ENCODE peak calls at places on chromosomes 16 and 17, in six cellular contexts. U is neuronal stem cell, X is H9, H is mesenchymal stem cell, D is H1, V is IMR-90. Q is an unnamed sample.
A peak's percentile ranks its signal among the peaks of the same experiment; 100 is the strongest.

GRCh38 chr16:84501077-84501735 is 3.3 kb downstream of the MEAK7 start:
- DNase-seq in U (no peak), X (no peak), H (no peak), D (no peak), V (peak; percentile 78), Q (no peak)

GRCh38 chr16:2246301-2246885 is 5.0 kb downstream of the ECI1 start:
- DNase-seq in U (no peak), X (no peak), H (no peak), D (no peak), V (no peak), Q (no peak)

GRCh38 chr17:33486135-33486886 is 193.2 kb upstream of the ASIC2 start:
- DNase-seq in U (no peak), X (no peak), H (peak; percentile 43), D (no peak), V (no peak), Q (no peak)

GRCh38 chr16:57147381-57148191 is 38.3 kb downstream of the PSME3IP1 start:
- DNase-seq in U (no peak), X (peak; percentile 45), H (no peak), D (no peak), V (peak; percentile 46), Q (no peak)

GRCh38 chr17:80169784-80170500 is at the start of gene CARD14:
- DNase-seq in U (no peak), X (peak; percentile 28), H (no peak), D (no peak), V (no peak), Q (peak; percentile 88)

GRCh38 chr17:61799812-61800484 is 63.4 kb downstream of the BRIP1 start:
- DNase-seq in U (no peak), X (no peak), H (no peak), D (no peak), V (no peak), Q (no peak)

GRCh38 chr17:37147301-37147812 is 198.6 kb downstream of the AATF start:
- DNase-seq in U (no peak), X (no peak), H (no peak), D (no peak), V (peak; percentile 33), Q (no peak)

GRCh38 chr16:8936421-8936820 is 27.3 kb downstream of the USP7 start:
- DNase-seq in U (no peak), X (peak; percentile 79), H (peak; percentile 53), D (no peak), V (peak; percentile 54), Q (peak; percentile 83)

GRCh38 chr17:33750943-33751701 is 458.0 kb upstream of the ASIC2 start:
- DNase-seq in U (peak; percentile 70), X (peak; percentile 92), H (peak; percentile 47), D (peak; percentile 89), V (peak; percentile 42), Q (peak; percentile 85)

GRCh38 chr17:76135810-76136188 is 5.2 kb downstream of the FOXJ1 start:
- DNase-seq in U (no peak), X (peak; percentile 62), H (no peak), D (no peak), V (no peak), Q (no peak)

GRCh38 chr16:71423016-71423415 is 18.8 kb downstream of the TLE7 start:
- DNase-seq in U (no peak), X (no peak), H (no peak), D (no peak), V (no peak), Q (no peak)

GRCh38 chr16:88473666-88474534 is 20.8 kb downstream of the ZFPM1 start:
- DNase-seq in U (no peak), X (no peak), H (no peak), D (no peak), V (peak; percentile 72), Q (no peak)

GRCh38 chr17:50483266-50483665 is 4.6 kb downstream of the RSAD1 start:
- DNase-seq in U (no peak), X (no peak), H (no peak), D (no peak), V (no peak), Q (no peak)

GRCh38 chr17:73902416-73903181 is 258.4 kb upstream of the SDK2 start:
- DNase-seq in U (no peak), X (peak; percentile 72), H (no peak), D (peak; percentile 63), V (no peak), Q (no peak)

GRCh38 chr16:61926766-61927165 is 109.5 kb downstream of the CDH8 start:
- DNase-seq in U (no peak), X (no peak), H (no peak), D (no peak), V (no peak), Q (no peak)

GRCh38 chr17:77746901-77747620 is 211.4 kb upstream of the TNRC6C start:
- DNase-seq in U (peak; percentile 90), X (no peak), H (no peak), D (no peak), V (no peak), Q (no peak)

GRCh38 chr16:102060-102855 is 24.2 kb downstream of the MPG start:
- DNase-seq in U (no peak), X (no peak), H (no peak), D (no peak), V (peak; percentile 31), Q (no peak)

GRCh38 chr16:69444873-69445517 is 20.6 kb downstream of the CYB5B start:
- DNase-seq in U (no peak), X (no peak), H (peak; percentile 73), D (no peak), V (peak; percentile 45), Q (no peak)

GRCh38 chr16:29876578-29877249 is 13.7 kb upstream of the CDIPT start:
- DNase-seq in U (no peak), X (no peak), H (no peak), D (peak; percentile 87), V (no peak), Q (no peak)

GRCh38 chr17:68491864-68492263 is 20.4 kb upstream of the PRKAR1A start:
- DNase-seq in U (no peak), X (no peak), H (no peak), D (no peak), V (no peak), Q (no peak)

GRCh38 chr17:55584055-55584685 is 72.9 kb upstream of the SMIM36 start:
- DNase-seq in U (no peak), X (no peak), H (peak; percentile 56), D (no peak), V (peak; percentile 33), Q (peak; percentile 9)

GRCh38 chr17:75856062-75856681 is 1.0 kb upstream of the WBP2 start:
- DNase-seq in U (no peak), X (no peak), H (peak; percentile 67), D (no peak), V (peak; percentile 31), Q (no peak)

GRCh38 chr17:59366773-59367656 is 35.6 kb downstream of the YPEL2 start:
- DNase-seq in U (no peak), X (no peak), H (peak; percentile 83), D (no peak), V (peak; percentile 69), Q (peak; percentile 39)

GRCh38 chr17:57914274-57915147 is 40.7 kb downstream of the CUEDC1 start:
- DNase-seq in U (no peak), X (no peak), H (no peak), D (no peak), V (no peak), Q (no peak)
- H4K91ac ChIP-seq in U (no peak overlapping the region), X (peak overlapping the region; percentile 17), H (no peak overlapping the region), D (no peak overlapping the region), V (no peak overlapping the region), Q (no peak overlapping the region)

GRCh38 chr17:752620-753219 is 656 bp upstream of the GEMIN4 start:
- DNase-seq in U (no peak), X (peak; percentile 80), H (peak; percentile 22), D (no peak), V (peak; percentile 49), Q (no peak)
- H3K4ac ChIP-seq in U (peak overlapping the region; percentile 29), X (no peak overlapping the region), H (peak overlapping the region; percentile 61), D (no peak overlapping the region), V (peak overlapping the region; percentile 91), Q (peak overlapping the region; percentile 66)

GRCh38 chr16:14564323-14564722 is 65.7 kb downstream of the PARN start:
- DNase-seq in U (no peak), X (no peak), H (no peak), D (no peak), V (no peak), Q (no peak)

GRCh38 chr16:14562691-14563491 is 67.2 kb downstream of the PARN start:
- DNase-seq in U (no peak), X (no peak), H (peak; percentile 39), D (no peak), V (peak; percentile 26), Q (no peak)

GRCh38 chr16:14559809-14560227 is 70.2 kb downstream of the PARN start:
- DNase-seq in U (no peak), X (no peak), H (no peak), D (no peak), V (no peak), Q (peak; percentile 35)

GRCh38 chr16:14564881-14565687 is 65.0 kb downstream of the PARN start:
- DNase-seq in U (no peak), X (no peak), H (no peak), D (no peak), V (peak; percentile 14), Q (no peak)

GRCh38 chr16:14560523-14560922 is 69.5 kb downstream of the PARN start:
- DNase-seq in U (no peak), X (no peak), H (no peak), D (no peak), V (no peak), Q (no peak)
- H4K91ac ChIP-seq in U (no peak overlapping the region), X (no peak overlapping the region), H (no peak overlapping the region), D (no peak overlapping the region), V (no peak overlapping the region), Q (no peak overlapping the region)

GRCh38 chr16:75250809-75251279 is 580 bp downstream of the BCAR1 start:
- DNase-seq in U (no peak), X (no peak), H (peak; percentile 46), D (no peak), V (no peak), Q (no peak)
- H3K4ac ChIP-seq in U (no peak overlapping the region), X (no peak overlapping the region), H (peak overlapping the region; percentile 70), D (peak overlapping the region; percentile 75), V (peak overlapping the region; percentile 85), Q (peak overlapping the region; percentile 98)

DNA sequence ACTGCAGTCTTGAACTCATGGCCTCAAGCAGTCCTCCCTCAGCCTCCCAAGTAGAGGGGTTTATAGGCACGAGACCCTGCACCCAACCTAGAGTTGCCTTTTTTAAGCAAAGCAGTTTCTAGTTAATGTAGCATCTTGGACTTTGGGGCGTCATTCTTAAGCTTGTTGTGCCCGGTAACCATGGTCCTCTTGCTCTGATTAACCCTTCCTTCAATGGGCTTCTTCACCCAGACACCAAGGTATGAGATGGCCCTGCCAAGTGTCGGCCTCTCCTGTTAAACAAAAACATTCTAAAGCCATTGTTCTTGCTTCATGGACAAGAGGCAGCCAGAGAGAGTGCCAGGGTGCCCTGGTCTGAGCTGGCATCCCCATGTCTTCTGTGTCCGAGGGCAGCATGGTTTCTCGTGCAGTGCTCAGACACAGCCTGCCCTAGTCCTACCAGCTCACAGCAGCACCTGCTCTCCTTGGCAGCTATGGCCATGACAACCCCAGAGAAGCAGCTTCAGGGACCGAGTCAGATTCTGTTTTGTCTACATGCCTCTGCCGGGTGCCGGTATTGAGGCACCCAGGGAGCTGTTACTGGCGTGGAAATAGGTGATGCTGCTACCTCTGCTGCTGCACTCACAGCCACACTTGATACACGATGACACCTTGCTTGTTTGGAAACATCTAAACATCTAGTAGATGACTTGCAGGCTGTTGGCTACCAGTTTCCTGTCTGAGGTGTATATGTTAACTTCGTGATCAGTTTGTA is 3.3 kb downstream of the RPL13 start:
- DNase-seq in U (no peak), X (no peak), H (no peak), D (no peak), V (no peak), Q (no peak)
- H4K91ac ChIP-seq in U (no peak overlapping the region), X (no peak overlapping the region), H (no peak overlapping the region), D (no peak overlapping the region), V (no peak overlapping the region), Q (no peak overlapping the region)

GRCh38 chr17:47188799-47189731 is at the start of gene CDC27:
- DNase-seq in U (peak; percentile 100), X (peak; percentile 99), H (peak; percentile 98), D (peak; percentile 100), V (peak; percentile 97), Q (peak; percentile 99)
- H3K4ac ChIP-seq in U (no peak within 1 kb of the TSS), X (no peak within 1 kb of the TSS), H (peak within 1 kb of the TSS; percentile 19), D (no peak within 1 kb of the TSS), V (peak within 1 kb of the TSS; percentile 93), Q (peak within 1 kb of the TSS; percentile 88)